ENCODE peak calls at places on chromosomes 6 and 20, in ten cellular contexts. V, I, Q, Z, F, Y, U, E, A and X are unnamed samples. For H3K9me3, the result is how much of the 10 kb centered on the place peaks cover.

GRCh38 chr6:105374010-105374420 is 28.9 kb downstream of the PREP start:
- DNase-seq in Q (no peak), A (no peak), F (no peak), Z (no peak), U (no peak), I (no peak), Y (no peak), V (no peak), E (no peak), X (no peak)

GRCh38 chr6:145272246-145272645 is 463.1 kb downstream of the EPM2A start:
- DNase-seq in I (no peak), Z (no peak), U (no peak), F (no peak), A (no peak), E (no peak), Y (no peak), V (no peak), Q (no peak), X (no peak)

GRCh38 chr6:32188381-32189081 is 1.5 kb downstream of the PBX2 start:
- DNase-seq in A (no peak), Z (no peak), Y (no peak), E (no peak), V (no peak), F (peak), U (no peak), I (no peak), Q (peak), X (no peak)

GRCh38 chr6:17167327-17167979 is 65.6 kb downstream of the STMND1 start:
- DNase-seq in U (no peak), E (no peak), Q (peak), Y (peak), A (peak), Z (peak), V (peak), I (peak), F (no peak), X (no peak)

GRCh38 chr6:47519279-47519678 is 41.7 kb downstream of the CD2AP start:
- DNase-seq in I (no peak), V (no peak), A (no peak), U (no peak), Z (no peak), Y (no peak), F (no peak), Q (no peak), E (no peak), X (no peak)

GRCh38 chr6:137497722-137498463 is 3.7 kb upstream of the OLIG3 start:
- DNase-seq in E (no peak), Z (no peak), A (peak), U (no peak), V (no peak), I (peak), Q (no peak), Y (peak), F (no peak), X (no peak)

GRCh38 chr6:113967777-113968176 is 3.2 kb downstream of the HDAC2 start:
- DNase-seq in V (no peak), F (no peak), I (no peak), U (no peak), Q (no peak), E (no peak), A (no peak), Y (no peak), Z (no peak), X (no peak)

GRCh38 chr6:157151029-157151428 is 172.3 kb downstream of the TMEM242 start:
- DNase-seq in Q (no peak), V (no peak), Z (no peak), Y (no peak), U (no peak), F (no peak), E (no peak), I (no peak), A (peak), X (no peak)

GRCh38 chr20:50350510-50351249 is 159.5 kb upstream of the PTPN1 start:
- DNase-seq in E (no peak), F (no peak), U (peak), I (no peak), Q (no peak), Z (no peak), A (no peak), V (no peak), Y (no peak), X (no peak)

GRCh38 chr6:118577972-118578371 is 29.9 kb downstream of the PLN start:
- DNase-seq in U (no peak), I (no peak), E (no peak), Y (no peak), V (no peak), Q (no peak), A (no peak), Z (no peak), F (no peak), X (no peak)
- H3K9me3 ChIP-seq in U (under half), I (under half), E (under half), Y (under half), V (under half), Q (under half), A (under half), Z (under half), F (under half), X (half or more)

GRCh38 chr20:45484676-45485075 is 15.1 kb downstream of the WFDC2 start:
- DNase-seq in Y (no peak), U (no peak), F (no peak), Q (no peak), A (no peak), Z (no peak), V (no peak), I (no peak), E (no peak), X (no peak)

GRCh38 chr20:45485388-45485787 is 15.8 kb downstream of the WFDC2 start:
- DNase-seq in Z (no peak), A (no peak), Q (no peak), Y (no peak), I (no peak), F (no peak), U (peak), E (no peak), V (no peak), X (no peak)

GRCh38 chr20:45487231-45487635 is 17.7 kb downstream of the WFDC2 start:
- DNase-seq in I (peak), Y (no peak), Z (no peak), E (peak), F (no peak), A (no peak), Q (peak), U (no peak), V (no peak), X (no peak)

DNA sequence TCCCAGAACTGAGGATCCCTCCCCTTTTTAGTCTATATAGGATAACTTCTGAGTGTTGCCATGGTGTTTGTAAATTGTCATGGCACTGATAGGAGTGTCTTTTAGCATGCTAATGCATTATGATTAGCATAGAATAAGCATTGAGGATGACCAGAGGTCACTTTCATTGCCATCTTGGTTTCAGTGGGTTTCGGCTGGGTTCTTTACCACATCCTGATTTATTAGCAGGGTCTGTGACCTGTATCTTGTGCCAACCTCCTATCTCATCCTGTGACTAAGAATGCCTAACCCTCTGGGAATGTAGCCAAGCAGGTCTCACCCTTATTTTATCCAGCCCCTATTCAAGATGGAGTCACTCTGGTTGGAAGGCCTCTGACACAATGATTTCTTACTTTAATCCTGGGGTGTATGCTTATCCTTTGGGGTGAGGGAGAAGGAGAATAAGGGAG is 19.6 kb downstream of the WFDC2 start:
- DNase-seq in A (no peak), I (no peak), Z (no peak), V (no peak), Y (no peak), E (no peak), U (no peak), F (no peak), Q (no peak), X (no peak)
- H3K9me3 ChIP-seq in A (under half), I (under half), Z (under half), V (under half), Y (under half), E (under half), U (under half), F (under half), Q (under half), X (under half)

GRCh38 chr6:130677312-130677711 is 149.9 kb upstream of the SMLR1 start:
- DNase-seq in Z (no peak), A (no peak), Y (no peak), Q (no peak), F (no peak), I (no peak), U (no peak), E (no peak), V (no peak), X (no peak)

GRCh38 chr6:130674604-130675003 is 152.6 kb upstream of the SMLR1 start:
- DNase-seq in Z (no peak), A (no peak), Q (no peak), U (no peak), E (no peak), I (no peak), V (no peak), Y (no peak), F (no peak), X (no peak)

GRCh38 chr6:130676077-130676772 is 151.0 kb upstream of the SMLR1 start:
- DNase-seq in E (no peak), Q (peak), A (no peak), V (no peak), Y (peak), U (no peak), Z (no peak), F (peak), I (no peak), X (no peak)

GRCh38 chr6:130676773-130677144 is 150.4 kb upstream of the SMLR1 start:
- DNase-seq in U (no peak), I (no peak), F (no peak), Z (no peak), A (no peak), V (no peak), E (no peak), Q (no peak), Y (no peak), X (no peak)

DNA sequence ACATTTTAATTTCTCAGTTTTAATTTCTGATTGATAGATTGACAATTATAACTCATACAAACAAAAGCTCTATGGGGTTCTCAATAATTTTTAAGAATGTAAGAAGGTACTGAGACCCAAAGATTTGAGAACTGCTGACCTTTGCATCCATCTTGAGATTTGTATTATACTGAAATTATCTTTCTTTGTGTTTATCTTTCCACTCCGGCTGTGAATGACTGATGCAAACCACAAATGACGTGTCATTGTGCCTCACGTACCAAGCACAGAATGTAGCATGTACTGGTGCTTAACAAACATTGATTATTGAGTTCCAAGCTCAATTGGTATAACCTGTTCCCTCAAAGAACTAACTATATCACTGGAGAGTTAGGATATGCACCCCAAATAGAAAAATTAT is 152.1 kb upstream of the SMLR1 start:
- DNase-seq in Y (no peak), Q (no peak), I (no peak), Z (no peak), E (no peak), F (no peak), V (no peak), U (no peak), A (no peak), X (no peak)
- H3K9me3 ChIP-seq in Y (under half), Q (under half), I (under half), Z (under half), E (under half), F (under half), V (under half), U (under half), A (under half), X (under half)

DNA sequence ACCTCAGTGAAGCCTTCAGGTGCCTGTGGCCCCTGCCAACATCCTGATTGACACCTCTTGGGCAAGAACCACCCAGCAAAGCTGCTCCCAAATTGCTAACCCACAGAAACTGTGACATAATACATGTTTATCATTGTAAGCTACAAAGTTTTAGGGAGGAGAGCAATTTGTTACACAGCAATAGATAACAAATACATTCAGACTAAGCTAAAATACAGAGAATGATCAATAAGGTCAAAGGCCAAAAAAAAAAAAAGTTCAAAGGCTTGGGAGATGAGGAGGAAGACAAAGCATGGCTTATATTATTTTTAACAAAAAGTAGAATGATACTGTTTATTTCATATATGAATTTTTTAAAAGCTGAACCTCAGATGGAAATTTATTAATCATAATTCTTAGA is 105.9 kb downstream of the ID4 start:
- DNase-seq in Z (no peak), I (no peak), V (no peak), F (no peak), U (no peak), Q (no peak), A (no peak), Y (no peak), E (no peak), X (no peak)
- H3K9me3 ChIP-seq in Z (under half), I (under half), V (under half), F (under half), U (under half), Q (under half), A (under half), Y (under half), E (under half), X (under half)

GRCh38 chr6:9851006-9851405 is 563.9 kb downstream of the TFAP2A start:
- DNase-seq in Z (no peak), Q (no peak), U (no peak), F (no peak), V (no peak), Y (no peak), I (no peak), E (no peak), A (no peak), X (no peak)

GRCh38 chr6:9848094-9848493 is 566.8 kb downstream of the TFAP2A start:
- DNase-seq in A (no peak), I (no peak), Z (no peak), E (no peak), Q (no peak), Y (no peak), V (no peak), U (no peak), F (no peak), X (no peak)

GRCh38 chr6:9851541-9852380 is 563.1 kb downstream of the TFAP2A start:
- DNase-seq in Q (peak), E (no peak), F (no peak), U (peak), I (no peak), Z (no peak), V (no peak), Y (no peak), A (no peak), X (no peak)
- H3K9me3 ChIP-seq in Q (under half), E (under half), F (under half), U (under half), I (under half), Z (under half), V (under half), Y (under half), A (under half), X (under half)